ENCODE peak calls at places on chromosome 20, in seven cellular contexts. E, Y, Q, A, N, C and V are unnamed samples.

GRCh38 chr20:49233226-49233625 is 14.0 kb downstream of the DDX27 start:
- DNase-seq in E (no peak), Y (no peak), Q (no peak), A (no peak), N (no peak), C (no peak), V (no peak)

GRCh38 chr20:6703047-6703446 is 64.4 kb upstream of the BMP2 start:
- DNase-seq in E (no peak), Y (no peak), Q (no peak), A (no peak), N (no peak), C (no peak), V (no peak)

GRCh38 chr20:38973107-38973506 is 11.0 kb downstream of the DHX35 start:
- DNase-seq in E (no peak), Y (no peak), Q (no peak), A (no peak), N (no peak), C (no peak), V (no peak)

GRCh38 chr20:4782373-4782772 is 60.7 kb downstream of the PRND start:
- DNase-seq in E (no peak), Y (no peak), Q (no peak), A (no peak), N (no peak), C (no peak), V (no peak)

GRCh38 chr20:7703436-7703835 is 236.8 kb downstream of the HAO1 start:
- DNase-seq in E (no peak), Y (no peak), Q (no peak), A (no peak), N (no peak), C (no peak), V (no peak)

GRCh38 chr20:36493801-36494114 is 47.6 kb upstream of the MYL9 start:
- DNase-seq in E (peak; percentile 17), Y (no peak), Q (peak; percentile 94), A (peak; percentile 75), N (peak; percentile 78), C (no peak), V (no peak)

GRCh38 chr20:1122388-1123315 is 4.2 kb downstream of the PSMF1 start:
- DNase-seq in E (peak; percentile 29), Y (no peak), Q (peak; percentile 21), A (no peak), N (peak; percentile 57), C (no peak), V (peak; percentile 41)

GRCh38 chr20:56249244-56249955 is 868 bp downstream of the MC3R start:
- DNase-seq in E (no peak), Y (no peak), Q (peak; percentile 8), A (no peak), N (no peak), C (no peak), V (peak; percentile 63)

GRCh38 chr20:59515013-59515905 is 89.1 kb upstream of the PHACTR3 start:
- DNase-seq in E (peak; percentile 21), Y (no peak), Q (peak; percentile 63), A (peak; percentile 60), N (peak; percentile 38), C (peak; percentile 98), V (peak; percentile 35)

GRCh38 chr20:38126146-38126912 is 38.7 kb downstream of the TGM2 start:
- DNase-seq in E (no peak), Y (no peak), Q (no peak), A (no peak), N (no peak), C (no peak), V (no peak)

GRCh38 chr20:61044499-61044898 is 207.6 kb upstream of the CDH4 start:
- DNase-seq in E (no peak), Y (no peak), Q (no peak), A (no peak), N (no peak), C (no peak), V (no peak)

GRCh38 chr20:10790013-10790412 is 116.2 kb upstream of the JAG1 start:
- DNase-seq in E (no peak), Y (no peak), Q (no peak), A (no peak), N (no peak), C (no peak), V (no peak)

GRCh38 chr20:58891686-58892125 is 39.2 kb downstream of the GNAS start:
- DNase-seq in E (no peak), Y (no peak), Q (no peak), A (peak; percentile 61), N (no peak), C (peak; percentile 62), V (peak; percentile 15)

GRCh38 chr20:8583209-8584106 is 451.4 kb downstream of the PLCB1 start:
- DNase-seq in E (no peak), Y (no peak), Q (no peak), A (no peak), N (peak; percentile 17), C (no peak), V (no peak)

GRCh38 chr20:24684954-24685691 is 215.7 kb downstream of the SYNDIG1 start:
- DNase-seq in E (no peak), Y (no peak), Q (no peak), A (no peak), N (no peak), C (no peak), V (no peak)

GRCh38 chr20:36408219-36408618 is 102.1 kb downstream of the DLGAP4 start:
- DNase-seq in E (no peak), Y (no peak), Q (peak; percentile 82), A (peak; percentile 82), N (peak; percentile 28), C (peak; percentile 75), V (no peak)

GRCh38 chr20:33522256-33522820 is 32.4 kb downstream of the CBFA2T2 start:
- DNase-seq in E (no peak), Y (no peak), Q (no peak), A (no peak), N (no peak), C (no peak), V (no peak)

GRCh38 chr20:25205277-25206062 is 10.0 kb downstream of the ENTPD6 start:
- DNase-seq in E (no peak), Y (no peak), Q (no peak), A (no peak), N (no peak), C (no peak), V (no peak)

GRCh38 chr20:61184194-61184593 is 67.9 kb upstream of the CDH4 start:
- DNase-seq in E (no peak), Y (no peak), Q (no peak), A (no peak), N (no peak), C (no peak), V (no peak)

GRCh38 chr20:8043687-8044278 is 24.2 kb upstream of the TMX4 start:
- DNase-seq in E (peak; percentile 42), Y (peak; percentile 33), Q (peak; percentile 58), A (no peak), N (peak; percentile 68), C (peak; percentile 53), V (peak; percentile 56)

GRCh38 chr20:37348643-37349516 is 2.9 kb downstream of the SRC start:
- DNase-seq in E (no peak), Y (no peak), Q (no peak), A (no peak), N (no peak), C (no peak), V (no peak)